ENCODE peak calls at places on chromosome 13, in four cellular contexts. Q, M, N and T are unnamed samples.

GRCh38 chr13:47087841-47088240 is 191.0 kb upstream of the HTR2A start:
- DNase-seq in Q (no peak), M (peak), N (no peak), T (no peak)

GRCh38 chr13:113403255-113404104 is 39.5 kb upstream of the GRTP1 start:
- DNase-seq in Q (no peak), M (no peak), N (no peak), T (no peak)

GRCh38 chr13:90793261-90793785 is 554.2 kb upstream of the MIR17HG start:
- DNase-seq in Q (no peak), M (no peak), N (no peak), T (no peak)

GRCh38 chr13:97275265-97275664 is 53.1 kb downstream of the MBNL2 start:
- DNase-seq in Q (no peak), M (peak), N (peak), T (no peak)

GRCh38 chr13:33624253-33624652 is 193.7 kb upstream of the RFC3 start:
- DNase-seq in Q (no peak), M (no peak), N (no peak), T (no peak)

GRCh38 chr13:19767966-19768365 is 14.8 kb downstream of the PSPC1 start:
- DNase-seq in Q (no peak), M (no peak), N (no peak), T (no peak)

GRCh38 chr13:34246511-34246910 is 428.6 kb downstream of the RFC3 start:
- DNase-seq in Q (no peak), M (peak), N (peak), T (peak)

GRCh38 chr13:73223372-73223781 is 164.6 kb downstream of the KLF5 start:
- DNase-seq in Q (no peak), M (no peak), N (no peak), T (no peak)

GRCh38 chr13:21420706-21421105 is 38.4 kb downstream of the ZDHHC20 start:
- DNase-seq in Q (no peak), M (peak), N (no peak), T (no peak)

GRCh38 chr13:19810151-19810550 is 27.4 kb upstream of the PSPC1 start:
- DNase-seq in Q (no peak), M (no peak), N (no peak), T (no peak)

GRCh38 chr13:48776396-48776795 is 122.7 kb downstream of the CYSLTR2 start:
- DNase-seq in Q (no peak), M (no peak), N (no peak), T (no peak)

GRCh38 chr13:23449386-23450162 is 16.1 kb upstream of the SACS start:
- DNase-seq in Q (no peak), M (no peak), N (no peak), T (no peak)

GRCh38 chr13:26500618-26501320 is 56.7 kb upstream of the WASF3 start:
- DNase-seq in Q (no peak), M (no peak), N (no peak), T (no peak)

GRCh38 chr13:37187110-37187509 is 81.6 kb upstream of the CSNK1A1L start:
- DNase-seq in Q (no peak), M (peak), N (no peak), T (no peak)

GRCh38 chr13:108267338-108267737 is 2.2 kb upstream of the TNFSF13B start:
- DNase-seq in Q (no peak), M (no peak), N (no peak), T (no peak)

GRCh38 chr13:36163809-36164308 is 32.7 kb upstream of the DCLK1 start:
- DNase-seq in Q (no peak), M (peak), N (no peak), T (no peak)

GRCh38 chr13:110651271-110651670 is 35.9 kb downstream of the NAXD start:
- DNase-seq in Q (no peak), M (no peak), N (no peak), T (no peak)

GRCh38 chr13:95300625-95301134 is 571 bp downstream of the ABCC4 start:
- DNase-seq in Q (peak), M (peak), N (peak), T (peak)

GRCh38 chr13:33287142-33287882 is 1.8 kb upstream of the STARD13 start:
- DNase-seq in Q (no peak), M (no peak), N (no peak), T (no peak)

GRCh38 chr13:80084086-80084676 is 256.7 kb downstream of the SPRY2 start:
- DNase-seq in Q (no peak), M (peak), N (peak), T (no peak)

GRCh38 chr13:74990992-74991391 is 491.0 kb downstream of the TBC1D4 start:
- DNase-seq in Q (no peak), M (no peak), N (no peak), T (no peak)

GRCh38 chr13:74986609-74987008 is 495.4 kb downstream of the TBC1D4 start:
- DNase-seq in Q (no peak), M (no peak), N (no peak), T (no peak)

GRCh38 chr13:74987124-74987690 is 494.8 kb downstream of the TBC1D4 start:
- DNase-seq in Q (no peak), M (no peak), N (no peak), T (no peak)
- TF ChIP-seq CTCF in Q (no peak), M (no peak), N (no peak), T (no peak)

DNA sequence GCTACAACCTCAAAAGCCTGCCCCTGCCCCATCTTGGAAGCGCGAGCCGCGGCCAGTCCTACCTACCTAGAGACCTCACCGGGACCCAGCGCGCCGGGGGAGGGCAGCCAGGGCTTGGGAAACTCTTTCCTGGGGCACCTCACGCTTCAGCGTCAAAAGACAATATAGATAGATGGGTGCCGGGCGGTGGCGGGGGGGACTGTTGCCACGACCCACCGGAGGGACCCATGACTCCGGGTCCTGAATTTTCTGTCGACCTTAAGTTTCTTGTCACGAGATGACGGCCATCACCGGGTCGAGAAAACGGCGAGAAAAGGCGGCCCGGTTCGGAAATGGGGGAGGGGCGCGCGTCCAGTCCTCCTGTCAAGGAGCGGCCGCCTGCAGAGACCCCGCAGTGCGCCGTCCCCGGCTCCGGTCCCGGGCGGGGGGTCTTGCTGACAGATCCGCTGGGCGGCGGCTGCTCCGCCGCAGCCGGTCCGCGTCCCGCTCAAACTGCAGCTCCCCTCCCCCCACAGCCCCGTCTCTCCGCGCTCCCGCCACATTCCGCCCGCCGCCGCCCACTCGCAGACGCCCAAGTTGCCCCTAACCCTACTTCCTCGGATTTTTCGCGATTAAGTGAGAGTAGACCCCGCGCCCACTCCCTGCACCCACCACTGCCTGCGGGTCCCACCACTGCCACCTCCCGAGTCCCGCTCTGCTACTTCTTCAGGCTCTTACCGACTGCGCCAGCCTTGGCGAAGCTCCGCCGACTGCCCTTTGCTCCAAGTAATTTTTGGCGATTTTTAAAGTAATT is 66.1 kb downstream of the KCNRG start:
- DNase-seq in Q (peak), M (no peak), N (peak), T (peak)
- TF ChIP-seq CTCF in Q (peak), M (peak), N (no peak), T (no peak)

DNA sequence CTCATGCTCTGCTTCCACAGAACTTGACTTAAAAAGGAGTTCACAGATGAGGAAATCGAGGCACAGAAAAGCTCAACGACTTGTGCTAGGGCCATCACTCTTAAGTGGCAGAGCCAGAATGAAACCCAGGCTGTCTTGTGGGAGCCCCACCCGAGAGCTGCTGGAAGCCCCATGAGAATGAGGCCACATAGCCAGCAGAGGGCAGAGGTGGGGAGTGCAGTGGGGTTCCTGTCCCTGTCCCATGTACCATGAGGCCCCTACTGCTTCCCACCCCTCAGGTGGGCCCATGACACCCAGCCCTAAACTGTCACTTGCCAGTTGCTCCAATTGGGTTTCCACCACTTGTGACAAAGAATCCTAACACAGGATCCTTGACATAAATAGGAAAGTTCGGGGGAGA is 175.9 kb downstream of the IRS2 start:
- DNase-seq in Q (peak), M (peak), N (peak), T (peak)
- TF ChIP-seq CTCF in Q (no peak), M (peak), N (no peak), T (no peak)

DNA sequence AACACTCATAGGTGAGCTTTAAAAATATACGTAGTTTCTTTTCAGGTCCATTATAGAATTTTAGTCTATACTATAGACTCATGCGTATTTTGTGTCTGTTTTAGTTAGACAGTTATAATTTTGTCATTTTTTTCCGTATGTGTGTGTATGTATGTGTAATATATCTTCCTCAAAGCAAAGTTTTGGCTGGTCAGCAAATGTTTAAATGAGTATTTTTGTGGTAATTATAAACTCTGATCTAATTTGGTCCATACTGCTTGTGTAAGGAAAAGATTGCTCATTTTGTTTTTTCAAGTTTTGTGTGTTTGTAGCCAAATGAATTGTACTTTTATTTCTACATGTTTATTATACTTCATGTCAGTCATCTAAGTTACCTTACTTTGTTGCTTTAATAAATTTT is 20.5 kb downstream of the KCTD4 start:
- DNase-seq in Q (no peak), M (no peak), N (no peak), T (no peak)
- TF ChIP-seq CTCF in Q (no peak), M (no peak), N (no peak), T (no peak)

GRCh38 chr13:102536196-102536595 is 60.6 kb upstream of the TPP2 start:
- DNase-seq in Q (no peak), M (no peak), N (no peak), T (no peak)

DNA sequence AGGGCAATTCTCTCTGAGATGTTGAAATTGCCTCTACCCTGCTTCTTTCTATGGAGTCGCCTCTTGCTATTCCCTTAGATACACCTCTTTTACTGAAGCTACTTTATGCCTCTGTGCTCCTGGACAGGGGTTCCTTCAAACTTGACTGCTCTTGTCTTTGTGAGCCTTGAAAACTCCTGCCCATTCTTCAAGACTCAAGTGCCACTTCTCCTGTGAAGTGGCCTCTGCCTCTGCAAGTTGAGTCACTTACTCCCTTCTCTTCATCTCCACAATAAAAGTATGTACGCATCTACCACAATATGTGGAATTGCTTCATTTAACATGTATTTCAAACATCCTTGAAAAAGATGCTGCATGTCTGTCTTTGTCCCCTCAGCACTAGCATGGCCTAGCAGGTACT is 66.0 kb upstream of the TPP2 start:
- DNase-seq in Q (no peak), M (no peak), N (no peak), T (no peak)
- TF ChIP-seq CTCF in Q (no peak), M (no peak), N (no peak), T (no peak)

GRCh38 chr13:52707375-52707774 is 32.2 kb downstream of the CNMD start:
- DNase-seq in Q (no peak), M (no peak), N (no peak), T (no peak)

GRCh38 chr13:52706074-52706473 is 33.5 kb downstream of the CNMD start:
- DNase-seq in Q (no peak), M (no peak), N (no peak), T (no peak)

GRCh38 chr13:52713894-52714293 is 25.7 kb downstream of the CNMD start:
- DNase-seq in Q (no peak), M (peak), N (no peak), T (no peak)

GRCh38 chr13:52711277-52711676 is 28.3 kb downstream of the CNMD start:
- DNase-seq in Q (no peak), M (no peak), N (no peak), T (no peak)
- TF ChIP-seq CTCF in Q (no peak), M (no peak), N (no peak), T (no peak)

GRCh38 chr13:51733656-51734334 is 70.2 kb downstream of the DHRS12 start:
- DNase-seq in Q (no peak), M (no peak), N (no peak), T (no peak)
- TF ChIP-seq CTCF in Q (no peak), M (peak), N (no peak), T (no peak)

DNA sequence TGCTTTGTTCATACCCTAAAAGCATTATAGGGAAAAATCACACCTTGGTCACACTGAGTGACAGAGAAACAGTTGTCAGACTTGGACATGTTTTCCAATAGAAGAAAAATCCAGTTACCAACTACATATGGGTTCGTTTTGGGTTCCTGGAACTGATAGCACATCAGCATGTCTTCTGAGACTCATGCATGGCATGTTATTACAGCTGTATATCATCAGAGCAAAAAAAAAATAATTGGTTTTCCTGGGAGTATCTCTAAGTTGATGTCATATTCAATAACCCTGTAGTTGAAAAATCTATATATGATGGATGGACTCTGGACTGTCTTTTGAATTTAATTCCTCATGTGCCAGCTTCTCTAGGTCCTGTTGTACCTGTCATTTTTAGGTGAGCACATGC is 211.6 kb downstream of the DNAJC15 start:
- DNase-seq in Q (no peak), M (no peak), N (no peak), T (no peak)
- TF ChIP-seq CTCF in Q (no peak), M (no peak), N (no peak), T (no peak)

GRCh38 chr13:71304861-71305260 is 562.1 kb downstream of the DACH1 start:
- DNase-seq in Q (no peak), M (no peak), N (no peak), T (no peak)

GRCh38 chr13:71300602-71301001 is 566.4 kb downstream of the DACH1 start:
- DNase-seq in Q (no peak), M (no peak), N (no peak), T (no peak)

GRCh38 chr13:71306821-71307220 is 560.2 kb downstream of the DACH1 start:
- DNase-seq in Q (no peak), M (no peak), N (no peak), T (no peak)

GRCh38 chr13:71303144-71303543 is 563.9 kb downstream of the DACH1 start:
- DNase-seq in Q (no peak), M (peak), N (no peak), T (peak)
- TF ChIP-seq CTCF in Q (no peak), M (peak), N (no peak), T (no peak)